ENCODE peak calls at places on chromosomes 16 and 17, in six cellular contexts. One of them, this sample, is unnamed.

GRCh38 chr16:48393843-48394703 is 8.9 kb upstream of the SIAH1 start:
- DNase-seq in osteoblast: peak
- DNase-seq in DMS153: no peak
- DNase-seq in uterus: peak
- DNase-seq in MG63: no peak
- DNase-seq in transverse colon: no peak
- DNase-seq in this sample: no peak

GRCh38 chr16:80107900-80108299 is 432.9 kb upstream of the DYNLRB2 start:
- DNase-seq in MG63: peak
- DNase-seq in uterus: no peak
- DNase-seq in DMS153: no peak
- DNase-seq in osteoblast: no peak
- DNase-seq in transverse colon: no peak
- DNase-seq in this sample: no peak

GRCh38 chr16:68732068-68732680 is 4.9 kb upstream of the CDH1 start:
- DNase-seq in MG63: peak
- DNase-seq in transverse colon: peak
- DNase-seq in DMS153: peak
- DNase-seq in osteoblast: peak
- DNase-seq in uterus: no peak
- DNase-seq in this sample: peak

GRCh38 chr17:2054740-2055493 is at the start of gene HIC1:
- DNase-seq in MG63: peak
- DNase-seq in osteoblast: peak
- DNase-seq in DMS153: no peak
- DNase-seq in transverse colon: peak
- DNase-seq in uterus: peak
- DNase-seq in this sample: peak

GRCh38 chr17:48054238-48055185 is 6.4 kb downstream of the NFE2L1 start:
- DNase-seq in MG63: no peak
- DNase-seq in DMS153: peak
- DNase-seq in uterus: peak
- DNase-seq in osteoblast: peak
- DNase-seq in transverse colon: peak
- DNase-seq in this sample: peak

GRCh38 chr17:45270828-45271418 is 9.0 kb upstream of the SPATA32 start:
- DNase-seq in uterus: no peak
- DNase-seq in osteoblast: peak
- DNase-seq in DMS153: no peak
- DNase-seq in transverse colon: no peak
- DNase-seq in MG63: no peak
- DNase-seq in this sample: peak

GRCh38 chr16:57045694-57046381 is 46.5 kb upstream of the CPNE2 start:
- DNase-seq in osteoblast: peak
- DNase-seq in DMS153: no peak
- DNase-seq in transverse colon: peak
- DNase-seq in uterus: peak
- DNase-seq in MG63: no peak
- DNase-seq in this sample: peak

GRCh38 chr17:77694391-77695363 is 263.8 kb upstream of the TNRC6C start:
- DNase-seq in MG63: no peak
- DNase-seq in DMS153: no peak
- DNase-seq in transverse colon: no peak
- DNase-seq in osteoblast: peak
- DNase-seq in uterus: no peak
- DNase-seq in this sample: no peak

GRCh38 chr16:77599793-77600415 is 122.4 kb upstream of the NUDT7 start:
- DNase-seq in DMS153: peak
- DNase-seq in uterus: no peak
- DNase-seq in transverse colon: peak
- DNase-seq in osteoblast: no peak
- DNase-seq in MG63: no peak
- DNase-seq in this sample: no peak

GRCh38 chr17:49018673-49019215 is 21.6 kb downstream of the IGF2BP1 start:
- DNase-seq in transverse colon: no peak
- DNase-seq in MG63: no peak
- DNase-seq in DMS153: no peak
- DNase-seq in uterus: no peak
- DNase-seq in osteoblast: no peak
- DNase-seq in this sample: no peak

This sample was measured in mucosa of descending colon.